ENCODE peak calls at places on chromosomes 2 and 18, in five cellular contexts. D is IMR-90, R is SK-N-SH, Q is K562, C is GM12878. I is an unnamed sample.

GRCh38 chr2:169667583-169667982 is 26.6 kb downstream of the CFAP210 start:
- DNase-seq in D (no peak), R (no peak), Q (no peak), C (no peak), I (no peak)

GRCh38 chr18:76464281-76465259 is 30.5 kb downstream of the ZNF516 start:
- DNase-seq in D (no peak), R (no peak), Q (no peak), C (no peak), I (no peak)

GRCh38 chr2:147275943-147276342 is 568.9 kb upstream of the ACVR2A start:
- DNase-seq in D (no peak), R (no peak), Q (no peak), C (no peak), I (no peak)

GRCh38 chr2:120355867-120356266 is 9.9 kb downstream of the INHBB start:
- DNase-seq in D (no peak), R (no peak), Q (no peak), C (no peak), I (no peak)

GRCh38 chr2:229027353-229028115 is 243.6 kb downstream of the PID1 start:
- DNase-seq in D (no peak), R (no peak), Q (no peak), C (no peak), I (no peak)

GRCh38 chr2:45132551-45132950 is 123.3 kb upstream of the SIX2 start:
- DNase-seq in D (no peak), R (no peak), Q (no peak), C (peak), I (no peak)

GRCh38 chr2:28810384-28811285 is at the start of gene SPDYA:
- DNase-seq in D (peak), R (peak), Q (no peak), C (no peak), I (peak)

GRCh38 chr18:74996055-74996454 is 212.9 kb downstream of the PTGR3 start:
- DNase-seq in D (no peak), R (no peak), Q (no peak), C (no peak), I (no peak)

GRCh38 chr2:219457784-219458369 is 23.2 kb downstream of the SPEG start:
- DNase-seq in D (no peak), R (no peak), Q (peak), C (no peak), I (no peak)

GRCh38 chr2:222982010-222982908 is 69.7 kb upstream of the KCNE4 start:
- DNase-seq in D (peak), R (peak), Q (no peak), C (no peak), I (peak)

GRCh38 chr2:222774941-222775340 is 85.9 kb upstream of the ACSL3 start:
- DNase-seq in D (no peak), R (no peak), Q (no peak), C (no peak), I (peak)

GRCh38 chr2:45585267-45585861 is 25.7 kb downstream of the SRBD1 start:
- DNase-seq in D (peak), R (peak), Q (no peak), C (no peak), I (peak)

GRCh38 chr2:48195168-48195567 is 288.9 kb upstream of the FBXO11 start:
- DNase-seq in D (no peak), R (no peak), Q (no peak), C (no peak), I (no peak)

GRCh38 chr18:14971461-14972185 is 223.7 kb downstream of the ANKRD30B start:
- DNase-seq in D (no peak), R (no peak), Q (no peak), C (no peak), I (no peak)

GRCh38 chr18:45845410-45845809 is 19.9 kb downstream of the SIGLEC15 start:
- DNase-seq in D (no peak), R (no peak), Q (no peak), C (no peak), I (no peak)

GRCh38 chr2:37683926-37684780 is 12.7 kb upstream of the CDC42EP3 start:
- DNase-seq in D (peak), R (no peak), Q (no peak), C (no peak), I (no peak)

GRCh38 chr2:29016500-29016899 is 35.4 kb downstream of the TOGARAM2 start:
- DNase-seq in D (no peak), R (no peak), Q (no peak), C (no peak), I (no peak)

GRCh38 chr18:2855560-2856350 is 8.9 kb downstream of the EMILIN2 start:
- DNase-seq in D (no peak), R (no peak), Q (no peak), C (no peak), I (no peak)

GRCh38 chr2:127049927-127050802 is 56.8 kb downstream of the BIN1 start:
- DNase-seq in D (peak), R (peak), Q (peak), C (no peak), I (peak)

GRCh38 chr2:189576361-189576760 is 4.2 kb downstream of the SLC40A1 start:
- DNase-seq in D (no peak), R (no peak), Q (no peak), C (no peak), I (no peak)

GRCh38 chr18:58311390-58311789 is 267.4 kb downstream of the NEDD4L start:
- DNase-seq in D (no peak), R (no peak), Q (no peak), C (no peak), I (no peak)

GRCh38 chr18:58241877-58242276 is 197.9 kb downstream of the NEDD4L start:
- DNase-seq in D (peak), R (no peak), Q (no peak), C (no peak), I (no peak)

GRCh38 chr18:53944721-53945120 is 279.7 kb downstream of the MBD2 start:
- DNase-seq in D (no peak), R (no peak), Q (no peak), C (no peak), I (peak)

GRCh38 chr2:18500333-18500732 is 60.1 kb downstream of the RDH14 start:
- DNase-seq in D (peak), R (no peak), Q (no peak), C (no peak), I (no peak)

GRCh38 chr2:46334389-46335345 is 37.5 kb downstream of the EPAS1 start:
- DNase-seq in D (peak), R (no peak), Q (no peak), C (no peak), I (no peak)

GRCh38 chr18:46939337-46939963 is 22.0 kb downstream of the KATNAL2 start:
- DNase-seq in D (peak), R (no peak), Q (no peak), C (no peak), I (no peak)

GRCh38 chr2:28621172-28622100 is 125.6 kb downstream of the PLB1 start:
- DNase-seq in D (peak), R (peak), Q (peak), C (no peak), I (peak)

GRCh38 chr2:134718095-134718955 is 475 bp downstream of the TMEM163 start:
- DNase-seq in D (no peak), R (peak), Q (no peak), C (no peak), I (no peak)

GRCh38 chr2:26674771-26675170 is 17.8 kb upstream of the KCNK3 start:
- DNase-seq in D (no peak), R (no peak), Q (no peak), C (no peak), I (no peak)

GRCh38 chr2:218992703-218993344 is 398 bp downstream of the CRYBA2 start:
- DNase-seq in D (no peak), R (peak), Q (no peak), C (no peak), I (no peak)

GRCh38 chr2:52404866-52405265 is 1362.7 kb upstream of the CHAC2 start:
- DNase-seq in D (no peak), R (no peak), Q (no peak), C (no peak), I (no peak)

GRCh38 chr18:8730080-8730827 is 24.9 kb downstream of the MTCL1 start:
- DNase-seq in D (peak), R (peak), Q (peak), C (no peak), I (peak)

GRCh38 chr18:9831046-9831722 is 54.6 kb upstream of the TXNDC2 start:
- DNase-seq in D (no peak), R (no peak), Q (peak), C (no peak), I (no peak)

GRCh38 chr2:1808921-1809551 is 64.7 kb upstream of the PXDN start:
- DNase-seq in D (peak), R (no peak), Q (no peak), C (no peak), I (no peak)

GRCh38 chr2:1804865-1805264 is 60.5 kb upstream of the PXDN start:
- DNase-seq in D (no peak), R (no peak), Q (no peak), C (no peak), I (no peak)

GRCh38 chr2:1807167-1807566 is 62.9 kb upstream of the PXDN start:
- DNase-seq in D (no peak), R (no peak), Q (no peak), C (no peak), I (no peak)

GRCh38 chr2:1804251-1804855 is 60.0 kb upstream of the PXDN start:
- DNase-seq in D (no peak), R (no peak), Q (no peak), C (no peak), I (no peak)

DNA sequence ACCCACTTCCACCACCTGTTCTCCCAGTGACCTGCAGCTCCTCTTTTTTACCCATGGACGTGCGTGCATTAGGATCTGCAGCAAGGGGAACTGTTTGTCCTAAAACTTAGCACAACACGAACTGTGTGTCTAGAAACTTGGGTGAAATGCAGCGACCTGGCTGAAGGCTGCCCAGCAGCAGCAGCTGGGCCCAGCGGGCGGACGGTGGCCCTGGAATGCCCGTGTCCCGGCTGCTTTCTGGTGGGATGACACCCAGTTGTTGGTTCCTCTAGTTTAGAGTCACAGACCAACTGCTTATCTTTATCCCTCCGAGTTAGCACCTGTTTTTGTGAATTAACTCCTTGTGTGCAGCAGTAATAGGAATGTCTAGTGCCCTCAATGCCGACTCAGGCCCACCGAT is 61.9 kb upstream of the PXDN start:
- DNase-seq in D (no peak), R (no peak), Q (no peak), C (no peak), I (no peak)
- TF ChIP-seq RCOR1 in D (no peak), R (no peak), Q (no peak), C (no peak), I (no peak)

GRCh38 chr2:198073253-198073652 is 268.9 kb downstream of the PLCL1 start:
- DNase-seq in D (no peak), R (no peak), Q (no peak), C (no peak), I (no peak)

GRCh38 chr2:198077477-198077876 is 273.1 kb downstream of the PLCL1 start:
- DNase-seq in D (no peak), R (no peak), Q (no peak), C (no peak), I (no peak)

GRCh38 chr2:198072655-198073054 is 268.3 kb downstream of the PLCL1 start:
- DNase-seq in D (no peak), R (no peak), Q (no peak), C (no peak), I (no peak)
- TF ChIP-seq RCOR1 in D (no peak), R (no peak), Q (no peak), C (no peak), I (no peak)

DNA sequence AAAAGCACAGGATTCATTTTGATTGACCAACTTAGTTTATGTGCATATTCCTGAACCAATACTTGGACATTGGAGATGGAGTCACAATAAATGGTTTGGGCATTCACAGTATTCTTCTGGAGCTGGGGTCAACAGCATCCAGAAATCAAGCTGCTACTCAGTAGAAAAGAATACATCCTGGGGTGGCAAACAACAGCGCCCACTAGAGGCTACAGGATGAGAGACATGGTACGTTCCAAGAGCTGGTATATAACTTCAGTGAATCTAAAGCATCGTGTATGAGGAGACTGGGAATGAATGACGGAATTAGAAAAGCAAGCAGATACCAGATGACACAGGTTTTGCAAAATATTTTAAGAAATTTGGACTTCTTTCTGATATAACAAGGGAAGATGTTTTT is 142.9 kb upstream of the FIGN start:
- DNase-seq in D (peak), R (peak), Q (peak), C (no peak), I (no peak)
- TF ChIP-seq RCOR1 in D (no peak), R (no peak), Q (no peak), C (no peak), I (no peak)

DNA sequence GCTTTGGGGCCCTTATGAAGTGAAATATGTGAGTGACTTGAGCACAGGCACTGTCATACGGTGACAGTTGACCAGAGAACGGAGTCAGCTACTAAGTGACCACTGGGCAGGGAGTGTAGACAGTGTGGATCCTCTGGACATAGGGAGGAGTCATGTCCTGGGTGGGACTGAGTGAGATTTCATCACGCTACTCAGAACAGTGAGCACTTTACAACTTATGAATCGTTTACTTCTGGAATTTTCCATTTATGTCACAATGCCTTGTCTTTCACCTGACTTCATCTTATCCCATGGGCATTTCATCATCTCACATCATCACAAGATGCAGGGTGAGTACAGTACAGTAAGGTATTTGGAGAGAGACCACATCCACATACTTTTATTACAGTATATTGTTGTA is 29.0 kb downstream of the PTPRM start:
- DNase-seq in D (peak), R (no peak), Q (no peak), C (no peak), I (no peak)
- TF ChIP-seq RCOR1 in D (no peak), R (no peak), Q (no peak), C (no peak), I (no peak)

GRCh38 chr2:239881031-239881471 is 144.1 kb downstream of the NDUFA10 start:
- DNase-seq in D (no peak), R (no peak), Q (no peak), C (no peak), I (no peak)
- TF ChIP-seq RCOR1 in D (no peak), R (no peak), Q (no peak), C (no peak), I (no peak)

DNA sequence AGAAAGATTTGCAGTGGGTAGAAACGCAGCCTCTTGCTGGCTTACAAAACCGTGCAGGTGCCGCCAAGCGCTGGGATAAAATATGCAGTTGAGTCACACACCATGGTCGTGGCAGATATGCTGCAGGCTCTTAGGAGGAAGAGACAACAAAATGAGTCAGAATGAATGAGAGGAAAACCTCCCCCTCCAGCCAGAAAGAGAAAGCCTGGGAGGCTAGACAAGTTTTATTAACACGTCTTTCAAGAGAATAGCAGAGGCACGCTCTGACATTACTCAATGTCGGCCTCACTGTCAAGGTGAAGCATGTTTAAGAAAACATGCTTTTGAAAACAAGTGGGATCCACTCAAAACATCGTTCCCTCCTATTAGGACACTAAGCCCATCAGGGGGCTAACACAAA is 37.1 kb upstream of the ZCCHC2 start:
- DNase-seq in D (peak), R (no peak), Q (peak), C (no peak), I (peak)
- TF ChIP-seq RCOR1 in D (no peak), R (no peak), Q (no peak), C (no peak), I (no peak)

GRCh38 chr18:23238152-23238531 is 102.9 kb downstream of the CABLES1 start:
- DNase-seq in D (peak), R (no peak), Q (no peak), C (no peak), I (no peak)
- TF ChIP-seq RCOR1 in D (no peak), R (no peak), Q (no peak), C (no peak), I (no peak)

DNA sequence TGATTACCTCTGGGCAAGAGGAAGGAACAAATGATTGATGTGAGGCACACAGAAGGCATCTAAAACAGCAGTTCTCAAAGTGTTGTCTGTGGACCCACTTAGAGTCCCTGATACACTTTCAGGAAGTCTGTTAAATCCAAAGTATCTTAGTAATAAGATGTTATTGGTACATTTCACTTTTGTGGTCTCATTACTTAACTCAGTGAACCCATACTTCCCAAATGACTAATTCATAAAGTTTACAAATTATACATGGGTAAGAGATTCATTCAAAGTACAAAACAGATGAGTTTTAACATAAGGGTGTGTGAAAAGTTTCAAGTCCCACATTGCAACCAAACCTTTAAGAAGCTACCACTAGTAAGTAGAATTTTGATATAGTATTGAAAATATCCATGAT is 440.5 kb downstream of the NUP35 start:
- DNase-seq in D (no peak), R (no peak), Q (no peak), C (no peak), I (no peak)
- TF ChIP-seq RCOR1 in D (no peak), R (no peak), Q (no peak), C (no peak), I (no peak)

I was measured in A549.